ENCODE peak calls at places on chromosomes 6 and 20, in four cellular contexts. One of them, this sample, is unnamed.

GRCh38 chr20:45433316-45433715 is 17.4 kb downstream of the PIGT start:
- DNase-seq in heart right ventricle: peak
- DNase-seq in GM12864: no peak
- DNase-seq in HTR-8/SVneo: no peak
- DNase-seq in this sample: no peak

GRCh38 chr20:16459019-16459700 is 114.1 kb downstream of the KIF16B start:
- DNase-seq in heart right ventricle: peak
- DNase-seq in GM12864: no peak
- DNase-seq in HTR-8/SVneo: peak
- DNase-seq in this sample: no peak

GRCh38 chr6:69791065-69791471 is 5.7 kb downstream of the LMBRD1 start:
- DNase-seq in heart right ventricle: no peak
- DNase-seq in GM12864: no peak
- DNase-seq in HTR-8/SVneo: no peak
- DNase-seq in this sample: peak

GRCh38 chr6:100962466-100962865 is 81.3 kb upstream of the ASCC3 start:
- DNase-seq in heart right ventricle: no peak
- DNase-seq in GM12864: no peak
- DNase-seq in HTR-8/SVneo: no peak
- DNase-seq in this sample: peak

GRCh38 chr20:17227669-17228623 is 1.1 kb downstream of the PCSK2 start:
- DNase-seq in heart right ventricle: no peak
- DNase-seq in GM12864: no peak
- DNase-seq in HTR-8/SVneo: no peak
- DNase-seq in this sample: no peak

GRCh38 chr20:61161649-61162210 is 90.3 kb upstream of the CDH4 start:
- DNase-seq in heart right ventricle: no peak
- DNase-seq in GM12864: no peak
- DNase-seq in HTR-8/SVneo: no peak
- DNase-seq in this sample: no peak

GRCh38 chr6:113281014-113281810 is 575.9 kb upstream of the MARCKS start:
- DNase-seq in heart right ventricle: no peak
- DNase-seq in GM12864: peak
- DNase-seq in HTR-8/SVneo: no peak
- DNase-seq in this sample: no peak

GRCh38 chr20:18166939-18167338 is 29.3 kb downstream of the KAT14 start:
- DNase-seq in heart right ventricle: no peak
- DNase-seq in GM12864: no peak
- DNase-seq in HTR-8/SVneo: no peak
- DNase-seq in this sample: no peak

GRCh38 chr6:157659536-157660271 is 163.3 kb upstream of the SNX9 start:
- DNase-seq in heart right ventricle: no peak
- DNase-seq in GM12864: no peak
- DNase-seq in HTR-8/SVneo: no peak
- DNase-seq in this sample: no peak